ENCODE peak calls at places on chromosomes 11 and 22, in eight cellular contexts. E, Q, Y, J, A, I, Z and T are unnamed samples.
A peak's percentile ranks its signal among the peaks of the same experiment; 100 is the strongest.

GRCh38 chr22:26643368-26644100 is 13.9 kb upstream of the MIAT start:
- DNase-seq in Q (no peak), Z (no peak), E (no peak), A (no peak), Y (no peak), J (peak; percentile 48), I (no peak), T (no peak)

GRCh38 chr11:21460082-21460481 is 732.8 kb upstream of the ANO5 start:
- DNase-seq in I (no peak), E (no peak), Y (no peak), A (no peak), Z (no peak), J (no peak), Q (no peak), T (no peak)

GRCh38 chr11:62852523-62853188 is 13.3 kb upstream of the WDR74 start:
- DNase-seq in J (no peak), Q (no peak), Y (no peak), I (no peak), E (no peak), A (no peak), Z (no peak), T (no peak)

GRCh38 chr11:100927579-100927978 is 202.0 kb downstream of the PGR start:
- DNase-seq in Q (no peak), A (no peak), E (no peak), Y (no peak), Z (no peak), J (no peak), I (no peak), T (no peak)

GRCh38 chr22:47400701-47401591 is 638.5 kb downstream of the TBC1D22A start:
- DNase-seq in E (no peak), Q (no peak), I (no peak), Y (no peak), Z (no peak), J (no peak), A (no peak), T (no peak)

GRCh38 chr11:2555376-2555775 is 110.6 kb downstream of the KCNQ1 start:
- DNase-seq in J (no peak), Y (no peak), I (no peak), E (no peak), A (no peak), Z (no peak), Q (no peak), T (no peak)

GRCh38 chr22:48976556-48977535 is 850.8 kb downstream of the BRD1 start:
- DNase-seq in A (no peak), Y (no peak), Q (no peak), J (no peak), Z (no peak), I (no peak), E (no peak), T (no peak)

GRCh38 chr22:42296883-42297282 is 26.4 kb upstream of the TCF20 start:
- DNase-seq in Q (no peak), I (no peak), J (no peak), Z (no peak), A (no peak), Y (no peak), E (no peak), T (no peak)

GRCh38 chr11:96196074-96196787 is 146.8 kb downstream of the MAML2 start:
- DNase-seq in I (no peak), E (no peak), Q (no peak), Y (no peak), A (no peak), Z (no peak), J (no peak), T (no peak)

GRCh38 chr11:86066606-86067229 is 2.2 kb downstream of the PICALM start:
- DNase-seq in Z (no peak), A (no peak), Q (no peak), I (no peak), J (no peak), Y (no peak), E (no peak), T (no peak)

GRCh38 chr22:45552580-45553332 is 50.1 kb downstream of the FBLN1 start:
- DNase-seq in I (peak; percentile 99), J (no peak), Z (no peak), Y (peak; percentile 57), E (peak; percentile 83), A (peak; percentile 78), Q (peak; percentile 73), T (no peak)

GRCh38 chr22:36056980-36057379 is 28.4 kb upstream of the RBFOX2 start:
- DNase-seq in Y (no peak), Q (no peak), Z (no peak), I (peak; percentile 42), J (no peak), A (no peak), E (no peak), T (no peak)

GRCh38 chr11:13229136-13229535 is 48.5 kb upstream of the BMAL1 start:
- DNase-seq in Z (no peak), A (no peak), I (peak; percentile 41), E (no peak), Q (no peak), Y (no peak), J (no peak), T (no peak)

GRCh38 chr11:71078482-71078881 is 173.9 kb downstream of the SHANK2 start:
- DNase-seq in J (no peak), A (no peak), E (no peak), Y (no peak), Z (no peak), I (no peak), Q (no peak), T (no peak)

GRCh38 chr22:35539910-35540599 is 576 bp upstream of the RASD2 start:
- DNase-seq in Y (peak; percentile 77), E (no peak), Z (peak; percentile 38), I (no peak), J (peak; percentile 63), A (no peak), Q (peak; percentile 55), T (peak; percentile 56)

GRCh38 chr22:36331912-36332622 is 55.7 kb downstream of the MYH9 start:
- DNase-seq in A (no peak), Z (no peak), I (peak; percentile 58), Q (peak; percentile 76), J (peak; percentile 69), E (peak; percentile 68), Y (peak; percentile 81), T (peak; percentile 74)

GRCh38 chr11:99683933-99684332 is 663.2 kb downstream of the CNTN5 start:
- DNase-seq in J (no peak), Z (no peak), A (no peak), I (no peak), Q (no peak), E (no peak), Y (no peak), T (no peak)

GRCh38 chr22:45708145-45708544 is 36.5 kb downstream of the ATXN10 start:
- DNase-seq in A (no peak), J (no peak), Z (no peak), Y (no peak), Q (no peak), I (no peak), E (no peak), T (no peak)

GRCh38 chr11:110801328-110801727 is 89.1 kb upstream of the ARHGAP20 start:
- DNase-seq in E (no peak), J (no peak), Q (no peak), Z (no peak), Y (no peak), I (no peak), A (no peak), T (no peak)

GRCh38 chr11:46675288-46675851 is 25.0 kb downstream of the ARHGAP1 start:
- DNase-seq in E (peak; percentile 69), Z (no peak), A (no peak), Y (peak; percentile 70), Q (peak; percentile 56), I (peak; percentile 64), J (no peak), T (no peak)

GRCh38 chr11:128480066-128480465 is 107.3 kb downstream of the ETS1 start:
- DNase-seq in Q (no peak), Z (no peak), J (no peak), I (no peak), Y (no peak), E (no peak), A (no peak), T (no peak)

GRCh38 chr11:15471709-15472404 is 357.1 kb downstream of the INSC start:
- DNase-seq in Q (no peak), Z (no peak), J (no peak), A (no peak), Y (no peak), I (no peak), E (no peak), T (no peak)

GRCh38 chr11:15473954-15474837 is 359.5 kb downstream of the INSC start:
- DNase-seq in I (no peak), Z (no peak), E (no peak), J (no peak), Y (no peak), A (no peak), Q (no peak), T (peak; percentile 37)

GRCh38 chr11:15468471-15468870 is 353.7 kb downstream of the INSC start:
- DNase-seq in A (peak; percentile 4), Z (no peak), Q (no peak), I (no peak), Y (no peak), E (peak; percentile 16), J (no peak), T (no peak)

GRCh38 chr11:15471028-15471708 is 356.4 kb downstream of the INSC start:
- DNase-seq in I (no peak), A (no peak), J (no peak), Z (no peak), Q (no peak), Y (no peak), E (no peak), T (peak; percentile 5)

GRCh38 chr11:15472405-15472799 is 357.7 kb downstream of the INSC start:
- DNase-seq in Z (no peak), A (no peak), Q (no peak), I (no peak), Y (no peak), J (no peak), E (no peak), T (no peak)
- H3K4me3 ChIP-seq in Z (no peak overlapping the region), A (no peak overlapping the region), Q (no peak overlapping the region), I (no peak overlapping the region), Y (no peak overlapping the region), J (no peak overlapping the region), E (no peak overlapping the region), T (no peak overlapping the region)

GRCh38 chr22:17258015-17258827 is 39.0 kb upstream of the ADA2 start:
- DNase-seq in Z (no peak), E (peak; percentile 60), Y (peak; percentile 45), Q (peak; percentile 80), I (no peak), J (peak; percentile 26), A (no peak), T (peak; percentile 86)
- H3K4me3 ChIP-seq in Z (no peak overlapping the region), E (no peak overlapping the region), Y (no peak overlapping the region), Q (no peak overlapping the region), I (no peak overlapping the region), J (no peak overlapping the region), A (no peak overlapping the region), T (peak overlapping the region; percentile 26)

GRCh38 chr11:64592656-64593055 is 1.6 kb downstream of the SLC22A12 start:
- DNase-seq in J (no peak), A (no peak), I (no peak), Z (no peak), Q (no peak), E (no peak), Y (no peak), T (no peak)
- H3K4me3 ChIP-seq in J (no peak overlapping the region), A (no peak overlapping the region), I (no peak overlapping the region), Z (no peak overlapping the region), Q (no peak overlapping the region), E (no peak overlapping the region), Y (no peak overlapping the region), T (no peak overlapping the region)

DNA sequence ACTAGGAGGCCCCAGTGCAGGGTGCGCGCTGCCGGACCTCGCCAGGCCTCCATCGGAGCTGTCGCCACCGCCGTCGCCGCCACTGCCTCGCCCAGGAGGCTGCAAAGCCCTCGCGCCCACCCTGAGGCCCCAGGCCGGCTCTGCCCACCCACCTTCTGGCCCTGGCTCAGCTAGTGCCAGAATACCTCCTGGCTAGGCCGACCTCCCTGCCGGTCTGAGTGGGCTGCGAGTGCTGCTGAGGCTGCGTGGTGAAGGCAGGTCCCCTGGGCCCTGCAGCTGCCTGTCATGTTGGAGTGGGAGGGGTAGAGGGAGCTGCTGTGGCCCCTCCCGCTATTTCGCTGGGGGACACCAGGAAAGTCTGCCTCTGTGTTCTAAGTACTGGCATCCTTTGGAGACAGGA is 34.1 kb downstream of the LRRC10B start:
- DNase-seq in Z (no peak), Q (no peak), A (no peak), I (no peak), Y (no peak), J (no peak), E (no peak), T (no peak)
- H3K4me3 ChIP-seq in Z (no peak overlapping the region), Q (no peak overlapping the region), A (no peak overlapping the region), I (no peak overlapping the region), Y (no peak overlapping the region), J (no peak overlapping the region), E (no peak overlapping the region), T (no peak overlapping the region)